ENCODE peak calls at places on chromosome 1, in ten cellular contexts. H is AG08396; D is stimulated activated CD8-positive, alpha-beta memory T cell treated with anti-CD3 and anti-CD28 coated beads, Interleukin-2, amount 100 ng/mL, for 1 hour; X is naive thymus-derived CD8-positive, alpha-beta T cell; S is coronary artery; Y is HT-29; Z is activated T-helper 1 cell treated with anti-CD3 and anti-CD28 coated beads, Interleukin-2, amount 50 U/mL, for 16 hours; R is psoas muscle; B is ecto neural progenitor cell; K is GM12865. J is an unnamed sample.

GRCh38 chr1:209742409-209743144 is 13.3 kb upstream of the TRAF3IP3 start:
- DNase-seq in Z (no peak), S (no peak), H (peak), K (no peak), X (no peak), Y (no peak), B (no peak), R (no peak), D (no peak), J (no peak)

GRCh38 chr1:243926299-243926698 is 76.3 kb upstream of the AKT3 start:
- DNase-seq in X (no peak), B (no peak), S (no peak), D (no peak), Z (no peak), H (no peak), K (no peak), Y (no peak), R (no peak), J (no peak)

GRCh38 chr1:23214640-23215039 is 2.7 kb downstream of the HTR1D start:
- DNase-seq in S (no peak), Y (no peak), X (no peak), R (no peak), H (no peak), Z (no peak), D (no peak), B (no peak), K (no peak), J (no peak)

GRCh38 chr1:224435318-224435763 is 744 bp upstream of the WDR26 start:
- DNase-seq in R (no peak), Y (peak), X (no peak), K (peak), S (no peak), D (no peak), B (no peak), H (peak), Z (no peak), J (no peak)

GRCh38 chr1:25858494-25858893 is 763 bp downstream of the AUNIP start:
- DNase-seq in X (no peak), H (no peak), Y (peak), D (no peak), S (no peak), R (no peak), B (no peak), K (peak), Z (no peak), J (no peak)

GRCh38 chr1:115142616-115143015 is 53.3 kb upstream of the TSPAN2 start:
- DNase-seq in H (no peak), R (no peak), K (no peak), D (no peak), S (no peak), X (no peak), B (no peak), Z (no peak), Y (peak), J (no peak)

GRCh38 chr1:1109743-1110142 is 6.1 kb downstream of the C1orf159 start:
- DNase-seq in Y (peak), B (no peak), R (no peak), D (no peak), S (no peak), K (no peak), H (no peak), Z (no peak), X (no peak), J (no peak)

GRCh38 chr1:196486346-196486745 is 121.9 kb downstream of the KCNT2 start:
- DNase-seq in Y (no peak), B (no peak), K (no peak), R (no peak), D (no peak), X (no peak), S (no peak), Z (no peak), H (no peak), J (no peak)

GRCh38 chr1:45843474-45843905 is 40.1 kb downstream of the MAST2 start:
- DNase-seq in S (no peak), X (no peak), Y (peak), B (no peak), H (no peak), Z (no peak), D (no peak), K (peak), R (no peak), J (no peak)

GRCh38 chr1:84988588-84988987 is 8.3 kb downstream of the MCOLN2 start:
- DNase-seq in S (no peak), R (no peak), Z (no peak), K (peak), X (no peak), H (no peak), Y (no peak), B (no peak), D (no peak), J (no peak)

GRCh38 chr1:211334986-211335385 is 8.4 kb downstream of the TRAF5 start:
- DNase-seq in D (no peak), K (no peak), S (no peak), H (no peak), Y (no peak), B (no peak), R (no peak), X (no peak), Z (no peak), J (no peak)

GRCh38 chr1:199301472-199301871 is 662.6 kb downstream of the PTPRC start:
- DNase-seq in S (no peak), K (no peak), R (no peak), D (no peak), Z (no peak), B (no peak), H (no peak), X (no peak), Y (no peak), J (no peak)

GRCh38 chr1:188822248-188822647 is 1655.4 kb downstream of the BRINP3 start:
- DNase-seq in Y (no peak), R (no peak), H (no peak), Z (no peak), S (no peak), K (no peak), D (no peak), X (no peak), B (no peak), J (no peak)

GRCh38 chr1:220123889-220124288 is 30.0 kb downstream of the IARS2 start:
- DNase-seq in H (no peak), B (no peak), X (no peak), K (peak), Y (peak), S (no peak), D (no peak), R (no peak), Z (no peak), J (no peak)

GRCh38 chr1:209065350-209065749 is 518.2 kb upstream of the CAMK1G start:
- DNase-seq in Y (no peak), X (no peak), D (no peak), K (no peak), S (no peak), Z (no peak), H (no peak), R (no peak), B (no peak), J (no peak)

GRCh38 chr1:60348884-60349283 is 275.3 kb upstream of the C1orf87 start:
- DNase-seq in K (no peak), S (no peak), R (no peak), D (no peak), H (no peak), B (no peak), Z (no peak), Y (no peak), X (no peak), J (no peak)

GRCh38 chr1:228753933-228754332 is 18.7 kb downstream of the RHOU start:
- DNase-seq in B (no peak), Z (no peak), R (no peak), S (no peak), H (no peak), D (no peak), Y (no peak), K (no peak), X (no peak), J (no peak)

GRCh38 chr1:22025368-22026154 is 24.1 kb downstream of the CELA3A start:
- DNase-seq in R (peak), D (peak), H (peak), B (peak), K (peak), Z (peak), S (peak), Y (peak), X (peak), J (peak)

GRCh38 chr1:67735220-67735619 is 50.2 kb downstream of the GADD45A start:
- DNase-seq in Z (no peak), B (no peak), R (no peak), X (no peak), H (no peak), K (no peak), Y (no peak), D (no peak), S (no peak), J (no peak)

GRCh38 chr1:186839077-186839400 is 10.3 kb downstream of the PLA2G4A start:
- DNase-seq in R (no peak), B (no peak), D (no peak), X (no peak), S (no peak), Z (no peak), H (no peak), K (peak), Y (peak), J (no peak)

GRCh38 chr1:235820059-235820458 is 46.6 kb downstream of the LYST start:
- DNase-seq in K (no peak), H (no peak), Z (no peak), Y (no peak), S (no peak), X (no peak), R (no peak), D (no peak), B (no peak), J (no peak)

GRCh38 chr1:116990612-116991151 is 10.9 kb upstream of the CD101 start:
- DNase-seq in K (no peak), Y (no peak), S (peak), R (peak), H (peak), D (no peak), Z (no peak), X (no peak), B (no peak), J (no peak)

GRCh38 chr1:226738421-226738994 is 574 bp downstream of the ITPKB start:
- DNase-seq in X (peak), Y (peak), B (peak), S (no peak), D (no peak), Z (no peak), H (peak), K (peak), R (peak), J (no peak)

GRCh38 chr1:32954183-32954582 is 10.4 kb downstream of the RNF19B start:
- DNase-seq in Z (no peak), S (no peak), B (no peak), K (no peak), R (no peak), H (no peak), Y (no peak), X (no peak), D (no peak), J (no peak)

GRCh38 chr1:234977891-234978396 is 150.7 kb downstream of the TOMM20 start:
- DNase-seq in Z (no peak), D (no peak), K (no peak), S (no peak), B (no peak), R (no peak), X (no peak), Y (peak), H (no peak), J (no peak)

GRCh38 chr1:188225975-188226374 is 1397.2 kb downstream of the PLA2G4A start:
- DNase-seq in X (no peak), B (no peak), Z (no peak), K (no peak), H (no peak), D (no peak), R (no peak), S (no peak), Y (no peak), J (no peak)

GRCh38 chr1:110011527-110012041 is 22.8 kb upstream of the STRIP1 start:
- DNase-seq in S (no peak), K (peak), Z (no peak), D (no peak), X (peak), Y (peak), H (peak), B (no peak), R (no peak), J (peak)

GRCh38 chr1:9716404-9717192 is 65.1 kb downstream of the PIK3CD start:
- DNase-seq in Z (no peak), K (no peak), R (no peak), H (no peak), S (no peak), Y (no peak), D (no peak), B (no peak), X (no peak), J (no peak)

GRCh38 chr1:200082329-200082728 is 54.8 kb downstream of the NR5A2 start:
- DNase-seq in X (no peak), Z (no peak), B (no peak), H (no peak), D (no peak), R (no peak), K (no peak), Y (no peak), S (no peak), J (no peak)

J was measured in central memory CD8-positive, alpha-beta T cell.